ENCODE peak calls at places on chromosomes 7 and 10, in four cellular contexts. L is RPMI7951, W is fibroblast of the conjunctiva, B is IMR-90. R is an unnamed sample.
A peak's percentile ranks its signal among the peaks of the same experiment; 100 is the strongest.

GRCh38 chr10:81473755-81474154 is 401.2 kb upstream of the NRG3 start:
- DNase-seq in L (no peak), W (no peak), B (no peak), R (no peak)

GRCh38 chr10:71083457-71083975 is 128.9 kb upstream of the UNC5B start:
- DNase-seq in L (no peak), W (no peak), B (no peak), R (peak; percentile 71)

GRCh38 chr10:75072727-75073126 is 38.7 kb upstream of the SAMD8 start:
- DNase-seq in L (no peak), W (no peak), B (no peak), R (no peak)

GRCh38 chr7:77199008-77199966 is at the start of gene FGL2:
- DNase-seq in L (peak; percentile 40), W (peak; percentile 0), B (peak; percentile 67), R (peak; percentile 77)

GRCh38 chr10:24706479-24707118 is 17.1 kb downstream of the ARHGAP21 start:
- DNase-seq in L (peak; percentile 90), W (peak; percentile 85), B (peak; percentile 98), R (no peak)

GRCh38 chr10:69716711-69717560 is 84.8 kb upstream of the COL13A1 start:
- DNase-seq in L (peak; percentile 43), W (no peak), B (peak; percentile 33), R (no peak)

GRCh38 chr10:42419789-42420188 is 218.6 kb downstream of the ZNF33B start:
- DNase-seq in L (peak; percentile 33), W (no peak), B (no peak), R (no peak)

GRCh38 chr7:44147026-44147881 is 6.1 kb upstream of the MYL7 start:
- DNase-seq in L (no peak), W (no peak), B (no peak), R (peak; percentile 76)

GRCh38 chr10:124875596-124875995 is 66.3 kb upstream of the ZRANB1 start:
- DNase-seq in L (peak; percentile 41), W (peak; percentile 10), B (peak; percentile 46), R (no peak)

GRCh38 chr7:31043035-31043434 is 9.1 kb upstream of the ADCYAP1R1 start:
- DNase-seq in L (no peak), W (no peak), B (no peak), R (no peak)

GRCh38 chr10:123154943-123155505 is 822 bp downstream of the BUB3 start:
- DNase-seq in L (peak; percentile 44), W (no peak), B (peak; percentile 40), R (no peak)

GRCh38 chr7:152336754-152337368 is 98.9 kb downstream of the KMT2C start:
- DNase-seq in L (peak; percentile 61), W (peak; percentile 45), B (peak; percentile 48), R (no peak)

R was measured in lower leg skin.